ENCODE peak calls at places on chromosomes 16 and 17, in nine cellular contexts. One of them, this sample, is unnamed.

GRCh38 chr17:30239089-30239462 is 3.6 kb upstream of the SLC6A4 start:
- DNase-seq in WTC11: no peak
- DNase-seq in thoracic aorta: no peak
- DNase-seq in CD8-positive, alpha-beta T cell: no peak
- DNase-seq in glutamatergic neuron: no peak
- DNase-seq in GM13976: no peak
- DNase-seq in AG09319: no peak
- DNase-seq in activated naive CD4-positive, alpha-beta T cell treated with anti-CD3 and anti-CD28 coated beads, Interleukin-2, amount 10 ng/mL, durations not matched to agents 7 days and 5 days: no peak
- DNase-seq in cardiac muscle cell: no peak
- DNase-seq in this sample: no peak

GRCh38 chr17:15456972-15457722 is 10.3 kb downstream of the CDRT4 start:
- DNase-seq in WTC11: no peak
- DNase-seq in thoracic aorta: no peak
- DNase-seq in CD8-positive, alpha-beta T cell: no peak
- DNase-seq in glutamatergic neuron: no peak
- DNase-seq in GM13976: no peak
- DNase-seq in AG09319: peak
- DNase-seq in activated naive CD4-positive, alpha-beta T cell treated with anti-CD3 and anti-CD28 coated beads, Interleukin-2, amount 10 ng/mL, durations not matched to agents 7 days and 5 days: no peak
- DNase-seq in cardiac muscle cell: peak
- DNase-seq in this sample: no peak

GRCh38 chr16:12532871-12533610 is 270.6 kb downstream of the CPPED1 start:
- DNase-seq in WTC11: no peak
- DNase-seq in thoracic aorta: no peak
- DNase-seq in CD8-positive, alpha-beta T cell: peak
- DNase-seq in glutamatergic neuron: no peak
- DNase-seq in GM13976: no peak
- DNase-seq in AG09319: no peak
- DNase-seq in activated naive CD4-positive, alpha-beta T cell treated with anti-CD3 and anti-CD28 coated beads, Interleukin-2, amount 10 ng/mL, durations not matched to agents 7 days and 5 days: peak
- DNase-seq in cardiac muscle cell: no peak
- DNase-seq in this sample: no peak

GRCh38 chr17:63837962-63838585 is 4.4 kb downstream of the SMARCD2 start:
- DNase-seq in WTC11: no peak
- DNase-seq in thoracic aorta: no peak
- DNase-seq in CD8-positive, alpha-beta T cell: no peak
- DNase-seq in glutamatergic neuron: no peak
- DNase-seq in GM13976: no peak
- DNase-seq in AG09319: no peak
- DNase-seq in activated naive CD4-positive, alpha-beta T cell treated with anti-CD3 and anti-CD28 coated beads, Interleukin-2, amount 10 ng/mL, durations not matched to agents 7 days and 5 days: no peak
- DNase-seq in cardiac muscle cell: no peak
- DNase-seq in this sample: no peak

GRCh38 chr16:90008708-90009145 is 10.5 kb downstream of the DBNDD1 start:
- DNase-seq in WTC11: no peak
- DNase-seq in thoracic aorta: no peak
- DNase-seq in CD8-positive, alpha-beta T cell: peak
- DNase-seq in glutamatergic neuron: no peak
- DNase-seq in GM13976: peak
- DNase-seq in AG09319: no peak
- DNase-seq in activated naive CD4-positive, alpha-beta T cell treated with anti-CD3 and anti-CD28 coated beads, Interleukin-2, amount 10 ng/mL, durations not matched to agents 7 days and 5 days: peak
- DNase-seq in cardiac muscle cell: no peak
- DNase-seq in this sample: no peak

GRCh38 chr17:33647976-33648375 is 354.9 kb upstream of the ASIC2 start:
- DNase-seq in WTC11: no peak
- DNase-seq in thoracic aorta: no peak
- DNase-seq in CD8-positive, alpha-beta T cell: no peak
- DNase-seq in glutamatergic neuron: peak
- DNase-seq in GM13976: no peak
- DNase-seq in AG09319: no peak
- DNase-seq in activated naive CD4-positive, alpha-beta T cell treated with anti-CD3 and anti-CD28 coated beads, Interleukin-2, amount 10 ng/mL, durations not matched to agents 7 days and 5 days: no peak
- DNase-seq in cardiac muscle cell: peak
- DNase-seq in this sample: no peak

GRCh38 chr17:41863074-41863843 is 2.0 kb downstream of the KLHL11 start:
- DNase-seq in WTC11: no peak
- DNase-seq in thoracic aorta: no peak
- DNase-seq in CD8-positive, alpha-beta T cell: peak
- DNase-seq in glutamatergic neuron: no peak
- DNase-seq in GM13976: no peak
- DNase-seq in AG09319: no peak
- DNase-seq in activated naive CD4-positive, alpha-beta T cell treated with anti-CD3 and anti-CD28 coated beads, Interleukin-2, amount 10 ng/mL, durations not matched to agents 7 days and 5 days: peak
- DNase-seq in cardiac muscle cell: no peak
- DNase-seq in this sample: no peak

GRCh38 chr17:3678095-3678820 is 9.6 kb downstream of the EMC6 start:
- DNase-seq in WTC11: peak
- DNase-seq in thoracic aorta: no peak
- DNase-seq in CD8-positive, alpha-beta T cell: no peak
- DNase-seq in glutamatergic neuron: no peak
- DNase-seq in GM13976: no peak
- DNase-seq in AG09319: no peak
- DNase-seq in activated naive CD4-positive, alpha-beta T cell treated with anti-CD3 and anti-CD28 coated beads, Interleukin-2, amount 10 ng/mL, durations not matched to agents 7 days and 5 days: no peak
- DNase-seq in cardiac muscle cell: no peak
- DNase-seq in this sample: no peak

GRCh38 chr16:14569213-14569612 is 60.8 kb downstream of the PARN start:
- DNase-seq in WTC11: no peak
- DNase-seq in thoracic aorta: no peak
- DNase-seq in CD8-positive, alpha-beta T cell: no peak
- DNase-seq in glutamatergic neuron: no peak
- DNase-seq in GM13976: no peak
- DNase-seq in AG09319: no peak
- DNase-seq in activated naive CD4-positive, alpha-beta T cell treated with anti-CD3 and anti-CD28 coated beads, Interleukin-2, amount 10 ng/mL, durations not matched to agents 7 days and 5 days: no peak
- DNase-seq in cardiac muscle cell: no peak
- DNase-seq in this sample: no peak

GRCh38 chr17:43599835-43600234 is 53.7 kb upstream of the ETV4 start:
- DNase-seq in WTC11: no peak
- DNase-seq in thoracic aorta: no peak
- DNase-seq in CD8-positive, alpha-beta T cell: no peak
- DNase-seq in glutamatergic neuron: no peak
- DNase-seq in GM13976: no peak
- DNase-seq in AG09319: peak
- DNase-seq in activated naive CD4-positive, alpha-beta T cell treated with anti-CD3 and anti-CD28 coated beads, Interleukin-2, amount 10 ng/mL, durations not matched to agents 7 days and 5 days: no peak
- DNase-seq in cardiac muscle cell: peak
- DNase-seq in this sample: no peak

GRCh38 chr17:37828313-37829124 is 83.7 kb upstream of the HNF1B start:
- DNase-seq in WTC11: no peak
- DNase-seq in thoracic aorta: no peak
- DNase-seq in CD8-positive, alpha-beta T cell: no peak
- DNase-seq in glutamatergic neuron: no peak
- DNase-seq in GM13976: no peak
- DNase-seq in AG09319: no peak
- DNase-seq in activated naive CD4-positive, alpha-beta T cell treated with anti-CD3 and anti-CD28 coated beads, Interleukin-2, amount 10 ng/mL, durations not matched to agents 7 days and 5 days: no peak
- DNase-seq in cardiac muscle cell: peak
- DNase-seq in this sample: no peak

GRCh38 chr16:17465460-17465859 is 5.3 kb downstream of the XYLT1 start:
- DNase-seq in WTC11: no peak
- DNase-seq in thoracic aorta: no peak
- DNase-seq in CD8-positive, alpha-beta T cell: no peak
- DNase-seq in glutamatergic neuron: no peak
- DNase-seq in GM13976: no peak
- DNase-seq in AG09319: no peak
- DNase-seq in activated naive CD4-positive, alpha-beta T cell treated with anti-CD3 and anti-CD28 coated beads, Interleukin-2, amount 10 ng/mL, durations not matched to agents 7 days and 5 days: no peak
- DNase-seq in cardiac muscle cell: no peak
- DNase-seq in this sample: no peak

This sample was measured in NT2/D1.